ENCODE peak calls at places on chromosomes 3 and 15, in ten cellular contexts. One of them, this sample, is unnamed. For H3K4me1, the result is how much of the 10 kb centered on the place peaks cover.

GRCh38 chr15:56042982-56043980 is 49.9 kb upstream of the NEDD4 start:
- DNase-seq in spleen: no peak
- DNase-seq in fibroblast of lung: no peak
- DNase-seq in kidney: no peak
- DNase-seq in IMR-90: no peak
- DNase-seq in A549: no peak
- DNase-seq in neuronal stem cell: no peak
- DNase-seq in adrenal gland: no peak
- DNase-seq in right atrium auricular region: no peak
- DNase-seq in body of pancreas: no peak
- DNase-seq in this sample: no peak

GRCh38 chr3:16239776-16240175 is 25.0 kb downstream of the DPH3 start:
- DNase-seq in right atrium auricular region: no peak
- DNase-seq in neuronal stem cell: no peak
- DNase-seq in spleen: no peak
- DNase-seq in adrenal gland: no peak
- DNase-seq in body of pancreas: no peak
- DNase-seq in A549: no peak
- DNase-seq in IMR-90: peak
- DNase-seq in kidney: no peak
- DNase-seq in fibroblast of lung: no peak
- DNase-seq in this sample: no peak

GRCh38 chr3:178714971-178715832 is 179.0 kb downstream of the KCNMB2 start:
- DNase-seq in right atrium auricular region: no peak
- DNase-seq in adrenal gland: no peak
- DNase-seq in fibroblast of lung: no peak
- DNase-seq in body of pancreas: no peak
- DNase-seq in spleen: no peak
- DNase-seq in IMR-90: no peak
- DNase-seq in A549: no peak
- DNase-seq in neuronal stem cell: no peak
- DNase-seq in kidney: no peak
- DNase-seq in this sample: no peak

GRCh38 chr3:175476489-175476888 is 617.4 kb downstream of the NAALADL2 start:
- DNase-seq in body of pancreas: no peak
- DNase-seq in kidney: no peak
- DNase-seq in A549: no peak
- DNase-seq in fibroblast of lung: no peak
- DNase-seq in spleen: no peak
- DNase-seq in neuronal stem cell: no peak
- DNase-seq in IMR-90: no peak
- DNase-seq in adrenal gland: no peak
- DNase-seq in right atrium auricular region: no peak
- DNase-seq in this sample: no peak

GRCh38 chr3:148074057-148074456 is 623.6 kb upstream of the AGTR1 start:
- DNase-seq in spleen: no peak
- DNase-seq in adrenal gland: no peak
- DNase-seq in neuronal stem cell: no peak
- DNase-seq in body of pancreas: no peak
- DNase-seq in IMR-90: no peak
- DNase-seq in fibroblast of lung: no peak
- DNase-seq in right atrium auricular region: no peak
- DNase-seq in A549: no peak
- DNase-seq in kidney: no peak
- DNase-seq in this sample: no peak

GRCh38 chr15:90617171-90617570 is 87.4 kb downstream of the CRTC3 start:
- DNase-seq in right atrium auricular region: no peak
- DNase-seq in A549: no peak
- DNase-seq in body of pancreas: no peak
- DNase-seq in kidney: no peak
- DNase-seq in IMR-90: peak
- DNase-seq in fibroblast of lung: peak
- DNase-seq in spleen: no peak
- DNase-seq in neuronal stem cell: no peak
- DNase-seq in adrenal gland: no peak
- DNase-seq in this sample: no peak

GRCh38 chr3:188664795-188665194 is 507.0 kb upstream of the TPRG1 start:
- DNase-seq in fibroblast of lung: no peak
- DNase-seq in A549: no peak
- DNase-seq in neuronal stem cell: no peak
- DNase-seq in IMR-90: no peak
- DNase-seq in right atrium auricular region: no peak
- DNase-seq in adrenal gland: no peak
- DNase-seq in spleen: no peak
- DNase-seq in body of pancreas: peak
- DNase-seq in kidney: no peak
- DNase-seq in this sample: peak

GRCh38 chr3:152405915-152406802 is 137.4 kb downstream of the MBNL1 start:
- DNase-seq in fibroblast of lung: peak
- DNase-seq in neuronal stem cell: no peak
- DNase-seq in kidney: no peak
- DNase-seq in adrenal gland: peak
- DNase-seq in IMR-90: peak
- DNase-seq in right atrium auricular region: no peak
- DNase-seq in spleen: no peak
- DNase-seq in A549: no peak
- DNase-seq in body of pancreas: no peak
- DNase-seq in this sample: no peak

GRCh38 chr3:139187154-139187553 is 142.5 kb upstream of the PRR23C start:
- DNase-seq in adrenal gland: no peak
- DNase-seq in body of pancreas: no peak
- DNase-seq in right atrium auricular region: no peak
- DNase-seq in kidney: no peak
- DNase-seq in neuronal stem cell: no peak
- DNase-seq in A549: no peak
- DNase-seq in spleen: no peak
- DNase-seq in fibroblast of lung: no peak
- DNase-seq in IMR-90: no peak
- DNase-seq in this sample: peak

GRCh38 chr3:161316006-161316689 is 55.2 kb downstream of the SPTSSB start:
- DNase-seq in body of pancreas: no peak
- DNase-seq in right atrium auricular region: no peak
- DNase-seq in A549: no peak
- DNase-seq in fibroblast of lung: peak
- DNase-seq in adrenal gland: peak
- DNase-seq in kidney: no peak
- DNase-seq in neuronal stem cell: no peak
- DNase-seq in IMR-90: no peak
- DNase-seq in spleen: no peak
- DNase-seq in this sample: peak

GRCh38 chr3:59210260-59210659 is 160.4 kb upstream of the CFAP20DC start:
- DNase-seq in A549: no peak
- DNase-seq in spleen: no peak
- DNase-seq in kidney: no peak
- DNase-seq in body of pancreas: no peak
- DNase-seq in adrenal gland: no peak
- DNase-seq in fibroblast of lung: no peak
- DNase-seq in neuronal stem cell: no peak
- DNase-seq in IMR-90: no peak
- DNase-seq in right atrium auricular region: no peak
- DNase-seq in this sample: no peak

GRCh38 chr15:94229591-94230365 is 1.6 kb upstream of the MCTP2 start:
- DNase-seq in right atrium auricular region: no peak
- DNase-seq in fibroblast of lung: no peak
- DNase-seq in adrenal gland: no peak
- DNase-seq in IMR-90: no peak
- DNase-seq in spleen: no peak
- DNase-seq in kidney: no peak
- DNase-seq in body of pancreas: no peak
- DNase-seq in A549: no peak
- DNase-seq in neuronal stem cell: no peak
- DNase-seq in this sample: no peak

GRCh38 chr15:67479781-67480180 is 41.1 kb upstream of the C15orf61 start:
- DNase-seq in adrenal gland: no peak
- DNase-seq in fibroblast of lung: no peak
- DNase-seq in neuronal stem cell: no peak
- DNase-seq in spleen: no peak
- DNase-seq in body of pancreas: no peak
- DNase-seq in right atrium auricular region: no peak
- DNase-seq in kidney: no peak
- DNase-seq in IMR-90: peak
- DNase-seq in A549: no peak
- DNase-seq in this sample: peak

GRCh38 chr15:101568304-101568703 is 78.8 kb upstream of the PCSK6 start:
- DNase-seq in right atrium auricular region: no peak
- DNase-seq in fibroblast of lung: peak
- DNase-seq in A549: no peak
- DNase-seq in kidney: no peak
- DNase-seq in neuronal stem cell: no peak
- DNase-seq in IMR-90: no peak
- DNase-seq in body of pancreas: no peak
- DNase-seq in spleen: no peak
- DNase-seq in adrenal gland: no peak
- DNase-seq in this sample: no peak

GRCh38 chr3:167078070-167078622 is 302.0 kb downstream of the ZBBX start:
- DNase-seq in fibroblast of lung: peak
- DNase-seq in A549: no peak
- DNase-seq in IMR-90: no peak
- DNase-seq in kidney: no peak
- DNase-seq in right atrium auricular region: no peak
- DNase-seq in adrenal gland: no peak
- DNase-seq in spleen: no peak
- DNase-seq in body of pancreas: no peak
- DNase-seq in neuronal stem cell: no peak
- DNase-seq in this sample: no peak

GRCh38 chr3:142027713-142028112 is 121.6 kb downstream of the TFDP2 start:
- DNase-seq in A549: no peak
- DNase-seq in adrenal gland: peak
- DNase-seq in neuronal stem cell: peak
- DNase-seq in fibroblast of lung: peak
- DNase-seq in spleen: no peak
- DNase-seq in IMR-90: no peak
- DNase-seq in right atrium auricular region: no peak
- DNase-seq in kidney: no peak
- DNase-seq in body of pancreas: peak
- DNase-seq in this sample: peak

GRCh38 chr3:155382396-155383042 is 89.0 kb upstream of the STRIT1 start:
- DNase-seq in right atrium auricular region: peak
- DNase-seq in spleen: no peak
- DNase-seq in A549: peak
- DNase-seq in body of pancreas: peak
- DNase-seq in fibroblast of lung: peak
- DNase-seq in neuronal stem cell: peak
- DNase-seq in IMR-90: peak
- DNase-seq in kidney: no peak
- DNase-seq in adrenal gland: peak
- DNase-seq in this sample: peak

GRCh38 chr15:99143230-99143629 is 38.4 kb downstream of the SYNM start:
- DNase-seq in fibroblast of lung: no peak
- DNase-seq in right atrium auricular region: no peak
- DNase-seq in adrenal gland: no peak
- DNase-seq in body of pancreas: no peak
- DNase-seq in IMR-90: no peak
- DNase-seq in A549: no peak
- DNase-seq in spleen: no peak
- DNase-seq in kidney: no peak
- DNase-seq in neuronal stem cell: no peak
- DNase-seq in this sample: no peak
- H3K27ac ChIP-seq in fibroblast of lung: no peak
- H3K27ac ChIP-seq in right atrium auricular region: peak
- H3K27ac ChIP-seq in adrenal gland: no peak
- H3K27ac ChIP-seq in body of pancreas: no peak
- H3K27ac ChIP-seq in IMR-90: no peak
- H3K27ac ChIP-seq in A549: no peak
- H3K27ac ChIP-seq in spleen: no peak
- H3K27ac ChIP-seq in kidney: no peak
- H3K27ac ChIP-seq in neuronal stem cell: no peak
- H3K27ac ChIP-seq in this sample: no peak

GRCh38 chr15:50854594-50855490 is 53.6 kb upstream of the AP4E1 start:
- DNase-seq in kidney: no peak
- DNase-seq in body of pancreas: no peak
- DNase-seq in fibroblast of lung: no peak
- DNase-seq in adrenal gland: no peak
- DNase-seq in IMR-90: peak
- DNase-seq in right atrium auricular region: no peak
- DNase-seq in A549: no peak
- DNase-seq in spleen: no peak
- DNase-seq in neuronal stem cell: no peak
- DNase-seq in this sample: no peak

GRCh38 chr15:50848349-50848748 is 60.1 kb upstream of the AP4E1 start:
- DNase-seq in body of pancreas: no peak
- DNase-seq in neuronal stem cell: no peak
- DNase-seq in kidney: no peak
- DNase-seq in fibroblast of lung: no peak
- DNase-seq in spleen: no peak
- DNase-seq in A549: no peak
- DNase-seq in IMR-90: no peak
- DNase-seq in right atrium auricular region: no peak
- DNase-seq in adrenal gland: no peak
- DNase-seq in this sample: no peak

DNA sequence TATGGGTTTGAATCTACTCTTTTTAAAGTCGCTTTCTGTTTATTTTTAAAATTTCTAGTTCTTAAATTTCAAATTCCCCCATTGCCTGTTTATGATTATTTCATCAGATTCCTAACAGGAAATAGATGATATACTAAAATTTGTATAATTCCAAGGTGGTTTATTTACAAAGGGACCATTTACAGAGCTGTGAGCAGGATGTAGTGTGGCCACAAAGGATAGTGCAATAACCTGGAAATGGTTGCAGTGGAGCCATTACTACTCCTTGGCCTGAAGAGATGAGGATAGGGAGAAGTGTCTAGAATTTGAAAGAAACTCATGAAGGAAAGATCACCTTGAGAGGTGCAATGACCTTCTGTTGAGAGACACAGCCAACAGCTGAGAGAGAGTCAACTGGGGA is 58.5 kb upstream of the AP4E1 start:
- DNase-seq in spleen: no peak
- DNase-seq in body of pancreas: no peak
- DNase-seq in adrenal gland: no peak
- DNase-seq in kidney: no peak
- DNase-seq in A549: no peak
- DNase-seq in IMR-90: no peak
- DNase-seq in neuronal stem cell: no peak
- DNase-seq in right atrium auricular region: no peak
- DNase-seq in fibroblast of lung: no peak
- DNase-seq in this sample: no peak
- H3K4me1 ChIP-seq in spleen: under half
- H3K4me1 ChIP-seq in body of pancreas: under half
- H3K4me1 ChIP-seq in adrenal gland: under half
- H3K4me1 ChIP-seq in kidney: under half
- H3K4me1 ChIP-seq in A549: under half
- H3K4me1 ChIP-seq in IMR-90: under half
- H3K4me1 ChIP-seq in neuronal stem cell: under half
- H3K4me1 ChIP-seq in right atrium auricular region: under half
- H3K4me1 ChIP-seq in fibroblast of lung: under half
- H3K4me1 ChIP-seq in this sample: under half

GRCh38 chr3:13215940-13216546 is 142.8 kb upstream of the IQSEC1 start:
- DNase-seq in right atrium auricular region: no peak
- DNase-seq in kidney: peak
- DNase-seq in neuronal stem cell: no peak
- DNase-seq in A549: peak
- DNase-seq in fibroblast of lung: peak
- DNase-seq in IMR-90: peak
- DNase-seq in body of pancreas: no peak
- DNase-seq in adrenal gland: peak
- DNase-seq in spleen: no peak
- DNase-seq in this sample: no peak
- H3K27ac ChIP-seq in right atrium auricular region: no peak
- H3K27ac ChIP-seq in kidney: no peak
- H3K27ac ChIP-seq in neuronal stem cell: no peak
- H3K27ac ChIP-seq in A549: peak
- H3K27ac ChIP-seq in fibroblast of lung: no peak
- H3K27ac ChIP-seq in IMR-90: no peak
- H3K27ac ChIP-seq in body of pancreas: no peak
- H3K27ac ChIP-seq in adrenal gland: no peak
- H3K27ac ChIP-seq in spleen: no peak
- H3K27ac ChIP-seq in this sample: no peak

GRCh38 chr15:52114656-52115055 is 2.1 kb upstream of the BCL2L10 start:
- DNase-seq in A549: no peak
- DNase-seq in body of pancreas: no peak
- DNase-seq in neuronal stem cell: no peak
- DNase-seq in adrenal gland: no peak
- DNase-seq in fibroblast of lung: no peak
- DNase-seq in right atrium auricular region: peak
- DNase-seq in kidney: no peak
- DNase-seq in IMR-90: no peak
- DNase-seq in spleen: no peak
- DNase-seq in this sample: no peak
- H3K4me1 ChIP-seq in A549: under half
- H3K4me1 ChIP-seq in body of pancreas: under half
- H3K4me1 ChIP-seq in neuronal stem cell: under half
- H3K4me1 ChIP-seq in adrenal gland: under half
- H3K4me1 ChIP-seq in fibroblast of lung: under half
- H3K4me1 ChIP-seq in right atrium auricular region: under half
- H3K4me1 ChIP-seq in kidney: under half
- H3K4me1 ChIP-seq in IMR-90: under half
- H3K4me1 ChIP-seq in spleen: under half
- H3K4me1 ChIP-seq in this sample: under half